ENCODE peak calls at places on chromosomes 7 and 10, in seven cellular contexts. T, L, P, G, O, Z and J are unnamed samples.

GRCh38 chr7:50610521-50611277 is 45.5 kb upstream of the DDC start:
- DNase-seq in T (no peak), L (no peak), P (no peak), G (no peak), O (no peak), Z (no peak), J (no peak)

GRCh38 chr7:37234334-37234733 is 214.3 kb downstream of the ELMO1 start:
- DNase-seq in T (no peak), L (no peak), P (no peak), G (no peak), O (no peak), Z (no peak), J (no peak)

GRCh38 chr10:112307631-112308502 is 24.7 kb downstream of the TECTB start:
- DNase-seq in T (peak; percentile 66), L (no peak), P (peak; percentile 59), G (peak; percentile 59), O (peak; percentile 55), Z (peak; percentile 61), J (peak; percentile 55)

GRCh38 chr10:31219321-31219720 is 99.7 kb upstream of the ZEB1 start:
- DNase-seq in T (no peak), L (no peak), P (no peak), G (no peak), O (no peak), Z (no peak), J (no peak)

GRCh38 chr10:78182841-78183240 is 149.2 kb downstream of the RPS24 start:
- DNase-seq in T (no peak), L (no peak), P (no peak), G (no peak), O (no peak), Z (no peak), J (no peak)

GRCh38 chr7:20199015-20199737 is 18.0 kb downstream of the MACC1 start:
- DNase-seq in T (peak; percentile 13), L (peak; percentile 94), P (peak; percentile 94), G (no peak), O (peak; percentile 76), Z (no peak), J (no peak)

GRCh38 chr7:43248961-43249807 is 136.7 kb downstream of the HECW1 start:
- DNase-seq in T (no peak), L (no peak), P (peak; percentile 33), G (no peak), O (peak; percentile 23), Z (no peak), J (peak; percentile 19)

GRCh38 chr10:100866575-100867098 is 46.1 kb upstream of the SLF2 start:
- DNase-seq in T (no peak), L (no peak), P (no peak), G (peak; percentile 34), O (no peak), Z (no peak), J (no peak)

GRCh38 chr7:130294314-130294713 is 1.4 kb downstream of the CPA4 start:
- DNase-seq in T (no peak), L (no peak), P (no peak), G (no peak), O (no peak), Z (no peak), J (no peak)

GRCh38 chr7:143419880-143420279 is 11.2 kb upstream of the EPHA1 start:
- DNase-seq in T (no peak), L (no peak), P (no peak), G (no peak), O (peak; percentile 41), Z (no peak), J (peak; percentile 74)

GRCh38 chr10:51170518-51171245 is 96.4 kb downstream of the PRKG1 start:
- DNase-seq in T (no peak), L (no peak), P (no peak), G (no peak), O (no peak), Z (no peak), J (no peak)

GRCh38 chr10:71213127-71213616 is 802 bp downstream of the UNC5B start:
- DNase-seq in T (peak; percentile 61), L (no peak), P (peak; percentile 36), G (no peak), O (peak; percentile 30), Z (no peak), J (peak; percentile 68)

GRCh38 chr7:113085781-113086390 is 741 bp downstream of the GPR85 start:
- DNase-seq in T (peak; percentile 38), L (no peak), P (no peak), G (no peak), O (peak; percentile 41), Z (no peak), J (no peak)

GRCh38 chr7:5230272-5231067 is 40.4 kb downstream of the WIPI2 start:
- DNase-seq in T (no peak), L (no peak), P (no peak), G (no peak), O (no peak), Z (no peak), J (no peak)

GRCh38 chr7:5773661-5774086 is 7.8 kb downstream of the RNF216 start:
- DNase-seq in T (no peak), L (no peak), P (peak; percentile 90), G (peak; percentile 5), O (peak; percentile 86), Z (peak; percentile 63), J (no peak)

DNA sequence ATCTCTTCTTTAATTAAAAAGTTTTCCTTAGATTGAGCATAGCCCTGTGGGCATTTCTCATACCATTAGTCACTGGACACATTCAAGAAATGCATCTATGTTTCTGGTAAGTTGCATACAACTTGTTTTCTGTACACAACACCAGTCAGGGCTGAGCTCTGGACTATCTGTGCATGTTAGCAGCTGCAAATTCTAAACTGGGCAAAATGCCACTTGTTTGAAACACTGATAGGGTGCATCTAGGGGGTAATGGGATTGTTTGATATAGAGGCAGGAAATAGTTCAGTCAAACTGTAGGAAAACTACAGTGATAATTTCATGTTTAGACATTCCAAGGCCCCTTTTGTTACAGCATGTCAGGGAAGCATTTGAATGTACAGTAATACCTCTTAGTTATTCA is 145.6 kb upstream of the NPY start:
- DNase-seq in T (peak; percentile 59), L (no peak), P (no peak), G (no peak), O (no peak), Z (no peak), J (no peak)
- TF ChIP-seq JUND in T (no peak), L (no peak), P (no peak), G (no peak), O (no peak), Z (no peak), J (no peak)

GRCh38 chr10:133126431-133127290 is 33.4 kb upstream of the KNDC1 start:
- DNase-seq in T (no peak), L (no peak), P (no peak), G (no peak), O (no peak), Z (no peak), J (no peak)

GRCh38 chr10:133125901-133126300 is 34.1 kb upstream of the KNDC1 start:
- DNase-seq in T (no peak), L (no peak), P (no peak), G (no peak), O (no peak), Z (no peak), J (no peak)

GRCh38 chr10:133123050-133123745 is 35.5 kb downstream of the ADGRA1 start:
- DNase-seq in T (no peak), L (no peak), P (no peak), G (no peak), O (no peak), Z (no peak), J (no peak)

GRCh38 chr10:133123746-133124356 is 36.1 kb downstream of the ADGRA1 start:
- DNase-seq in T (no peak), L (no peak), P (no peak), G (no peak), O (no peak), Z (no peak), J (no peak)

GRCh38 chr10:133124357-133125211 is 35.4 kb upstream of the KNDC1 start:
- DNase-seq in T (peak; percentile 84), L (no peak), P (no peak), G (no peak), O (peak; percentile 42), Z (no peak), J (peak; percentile 45)
- TF ChIP-seq JUND in T (no peak), L (no peak), P (no peak), G (no peak), O (no peak), Z (no peak), J (no peak)

DNA sequence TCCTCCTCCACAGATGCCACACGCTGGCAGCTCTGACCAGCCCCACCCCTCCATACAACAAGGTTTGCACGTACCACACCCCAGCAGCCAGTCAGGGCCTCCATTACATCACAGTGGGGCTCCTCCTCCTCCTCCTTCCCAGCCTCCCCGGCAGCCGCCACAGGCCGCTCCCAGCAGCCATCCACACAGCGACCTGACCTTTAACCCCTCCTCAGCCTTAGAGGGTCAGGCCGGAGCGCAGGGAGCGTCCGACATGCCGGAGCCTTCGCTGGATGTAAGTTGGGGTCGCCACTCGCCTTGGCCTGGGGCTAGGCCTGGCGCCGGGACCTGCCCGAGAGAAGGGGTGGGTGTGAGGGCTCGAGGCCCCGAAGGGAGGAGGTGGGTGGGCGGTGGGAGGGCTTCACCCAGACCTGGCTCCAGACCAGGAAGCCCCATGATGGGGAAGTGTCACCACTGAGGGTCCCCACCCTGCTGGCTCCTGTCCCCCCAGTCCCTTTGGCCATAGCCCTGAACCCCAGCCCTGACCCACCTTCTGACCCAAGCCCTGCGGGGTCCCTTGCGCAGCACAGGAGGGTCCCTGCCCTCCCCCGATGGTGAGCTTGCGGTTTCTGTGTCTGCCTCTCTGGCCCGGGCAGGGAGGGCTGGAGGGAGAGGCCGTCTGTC is 36.2 kb upstream of the PPIF start:
- DNase-seq in T (peak; percentile 42), L (no peak), P (no peak), G (no peak), O (peak; percentile 32), Z (no peak), J (no peak)
- TF ChIP-seq JUND in T (no peak), L (no peak), P (no peak), G (no peak), O (no peak), Z (no peak), J (no peak)

DNA sequence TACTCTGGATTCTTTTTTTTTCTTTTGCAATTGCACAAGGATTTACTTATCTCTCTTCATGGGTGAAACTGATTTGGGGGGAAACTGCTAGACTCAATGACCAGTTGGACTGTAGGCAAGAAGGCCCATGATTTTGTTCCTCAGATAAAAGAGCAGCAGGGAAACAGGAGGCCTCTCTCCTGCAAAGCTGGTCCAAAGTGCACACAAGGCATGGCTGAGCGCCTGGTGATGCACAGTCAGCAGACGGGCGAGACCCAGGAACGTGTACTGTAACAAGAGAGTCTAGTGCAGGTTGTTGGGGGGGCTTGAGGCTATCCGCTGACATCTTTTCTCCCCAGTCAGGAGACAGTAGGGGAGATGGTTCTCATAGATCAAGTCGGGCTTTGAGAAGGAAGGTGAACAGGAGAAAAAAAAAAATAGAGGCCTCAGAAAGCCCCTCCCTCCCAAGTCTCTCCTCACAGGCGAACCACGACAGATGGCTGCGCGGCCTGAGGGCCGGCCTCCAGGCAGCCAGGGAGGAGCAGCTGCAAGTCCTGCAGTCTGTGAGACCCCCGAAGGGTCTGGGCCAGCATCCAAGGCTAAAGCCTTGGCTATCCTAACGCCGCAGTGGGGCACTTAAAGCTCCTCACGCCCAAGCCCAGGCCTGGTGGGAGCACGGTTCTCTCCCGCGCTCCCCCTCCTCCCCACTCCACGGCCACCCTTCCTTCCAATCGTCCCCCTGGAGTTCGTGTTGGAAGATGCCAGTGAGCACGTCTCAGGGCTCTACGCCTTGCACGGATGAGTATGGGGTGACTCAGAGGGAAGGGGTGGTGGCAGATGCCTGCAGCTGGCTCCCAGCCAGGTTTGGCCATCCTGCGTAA is 68.4 kb downstream of the PRKAG2 start:
- DNase-seq in T (peak; percentile 59), L (no peak), P (peak; percentile 44), G (no peak), O (no peak), Z (peak; percentile 66), J (no peak)
- TF ChIP-seq JUND in T (peak; percentile 66), L (no peak), P (peak; percentile 74), G (no peak), O (no peak), Z (no peak), J (no peak)